ENCODE peak calls at places on chromosomes 1 and 21, in five cellular contexts. V is GM12891; Q is T-helper 2 cell; L is activated T-cell treated with anti-CD3 and anti-CD28 coated beads, Interleukin-2, amount 50 U/mL, for 24 hours; E is DMS79. N is an unnamed sample.

GRCh38 chr1:20400341-20401177 is 85.5 kb downstream of the CAMK2N1 start:
- DNase-seq in V (no peak), L (no peak), E (no peak), Q (no peak), N (no peak)

GRCh38 chr1:215119071-215119470 is 36.5 kb downstream of the KCNK2 start:
- DNase-seq in V (no peak), E (no peak), L (no peak), Q (no peak), N (no peak)

GRCh38 chr1:2927995-2928732 is 93.1 kb upstream of the ACTRT2 start:
- DNase-seq in Q (no peak), E (no peak), V (no peak), L (no peak), N (no peak)

GRCh38 chr21:44765231-44766013 is 36.2 kb downstream of the UBE2G2 start:
- DNase-seq in Q (no peak), V (no peak), E (peak), L (no peak), N (no peak)

GRCh38 chr1:207851696-207852095 is 59.2 kb downstream of the CD34 start:
- DNase-seq in V (no peak), Q (no peak), E (no peak), L (no peak), N (no peak)

GRCh38 chr1:214285622-214286440 is 4.9 kb downstream of the SMYD2 start:
- DNase-seq in E (no peak), L (no peak), V (no peak), Q (no peak), N (no peak)

GRCh38 chr1:53076165-53076564 is 14.2 kb downstream of the PODN start:
- DNase-seq in Q (no peak), V (no peak), L (no peak), E (no peak), N (no peak)

GRCh38 chr21:17981060-17981459 is 161.9 kb upstream of the C21orf91 start:
- DNase-seq in L (no peak), Q (no peak), E (no peak), V (no peak), N (no peak)

GRCh38 chr1:54289939-54290233 is 89.9 kb downstream of the MRPL37 start:
- DNase-seq in E (no peak), V (no peak), L (no peak), Q (no peak), N (no peak)

GRCh38 chr1:234212764-234213406 is 160.4 kb upstream of the COA6 start:
- DNase-seq in L (no peak), V (no peak), Q (no peak), E (peak), N (no peak)

GRCh38 chr1:214791961-214792360 is 189.0 kb downstream of the CENPF start:
- DNase-seq in L (no peak), Q (no peak), E (no peak), V (no peak), N (no peak)

GRCh38 chr1:110229348-110230001 is 19.4 kb downstream of the KCNC4 start:
- DNase-seq in E (no peak), V (no peak), Q (no peak), L (no peak), N (no peak)

GRCh38 chr1:236800002-236800620 is 5.0 kb downstream of the MTR start:
- DNase-seq in Q (no peak), E (no peak), V (no peak), L (no peak), N (no peak)

GRCh38 chr1:18820791-18821641 is 38.4 kb downstream of the TAS1R2 start:
- DNase-seq in V (peak), E (peak), L (peak), Q (peak), N (peak)

GRCh38 chr1:165063181-165063955 is 293.1 kb downstream of the LMX1A start:
- DNase-seq in V (no peak), Q (no peak), L (no peak), E (no peak), N (no peak)

GRCh38 chr1:152191260-152191659 is 32.2 kb upstream of the RPTN start:
- DNase-seq in V (no peak), Q (no peak), L (no peak), E (no peak), N (no peak)

GRCh38 chr1:37682334-37682987 is 9.9 kb upstream of the CDCA8 start:
- DNase-seq in V (no peak), Q (peak), E (peak), L (peak), N (peak)

GRCh38 chr1:145979746-145980435 is 15.4 kb downstream of the POLR3GL start:
- DNase-seq in E (no peak), V (no peak), L (peak), Q (no peak), N (no peak)

GRCh38 chr1:171999756-172000155 is 158.5 kb downstream of the DNM3 start:
- DNase-seq in E (no peak), V (no peak), L (no peak), Q (no peak), N (no peak)

GRCh38 chr21:45074818-45075605 is 632 bp downstream of the ADARB1 start:
- DNase-seq in Q (no peak), L (peak), V (no peak), E (no peak), N (peak)

GRCh38 chr1:2288816-2289536 is 60.9 kb downstream of the SKI start:
- DNase-seq in Q (no peak), E (peak), L (no peak), V (no peak), N (no peak)

N was measured in activated T-helper 9 cell treated with anti-CD3 and anti-CD28 coated beads, Interleukin-2, amount 50 U/mL, for 16 hours.